ENCODE peak calls at places on chromosomes 5 and 9, in five cellular contexts. B is endothelial cell; P is CD8-positive, alpha-beta T cell; K is MCF 10A; H is WTC11. T is an unnamed sample.

GRCh38 chr5:137279631-137280236 is 219.4 kb downstream of the SPOCK1 start:
- DNase-seq in B (no peak), P (no peak), K (no peak), H (no peak), T (no peak)

GRCh38 chr9:132167192-132167591 is 5.3 kb downstream of the NTNG2 start:
- DNase-seq in B (no peak), P (no peak), K (no peak), H (no peak), T (no peak)

GRCh38 chr5:59772206-59772605 is 121.3 kb downstream of the PDE4D start:
- DNase-seq in B (no peak), P (no peak), K (no peak), H (no peak), T (no peak)

GRCh38 chr5:59525957-59526356 is 367.6 kb downstream of the PDE4D start:
- DNase-seq in B (no peak), P (no peak), K (no peak), H (no peak), T (no peak)

GRCh38 chr9:94139672-94140417 is 55.6 kb downstream of the PTPDC1 start:
- DNase-seq in B (no peak), P (no peak), K (peak), H (no peak), T (peak)

GRCh38 chr5:168870914-168871313 is 291.7 kb upstream of the PANK3 start:
- DNase-seq in B (no peak), P (no peak), K (no peak), H (no peak), T (no peak)

GRCh38 chr9:80285325-80285724 is 713.6 kb downstream of the TLE4 start:
- DNase-seq in B (no peak), P (no peak), K (peak), H (peak), T (peak)

GRCh38 chr5:107869459-107870115 is 198.8 kb upstream of the EFNA5 start:
- DNase-seq in B (no peak), P (no peak), K (peak), H (no peak), T (peak)

GRCh38 chr5:92560698-92561361 is 1020.2 kb downstream of the NR2F1-AS1 start:
- DNase-seq in B (no peak), P (no peak), K (no peak), H (no peak), T (no peak)

GRCh38 chr9:80485420-80485819 is 913.7 kb downstream of the TLE4 start:
- DNase-seq in B (no peak), P (no peak), K (peak), H (no peak), T (no peak)

GRCh38 chr5:125367702-125368101 is 621.3 kb upstream of the ZNF608 start:
- DNase-seq in B (no peak), P (no peak), K (no peak), H (no peak), T (no peak)

GRCh38 chr5:142904421-142904820 is 134.2 kb downstream of the ARHGAP26 start:
- DNase-seq in B (no peak), P (no peak), K (peak), H (no peak), T (peak)

DNA sequence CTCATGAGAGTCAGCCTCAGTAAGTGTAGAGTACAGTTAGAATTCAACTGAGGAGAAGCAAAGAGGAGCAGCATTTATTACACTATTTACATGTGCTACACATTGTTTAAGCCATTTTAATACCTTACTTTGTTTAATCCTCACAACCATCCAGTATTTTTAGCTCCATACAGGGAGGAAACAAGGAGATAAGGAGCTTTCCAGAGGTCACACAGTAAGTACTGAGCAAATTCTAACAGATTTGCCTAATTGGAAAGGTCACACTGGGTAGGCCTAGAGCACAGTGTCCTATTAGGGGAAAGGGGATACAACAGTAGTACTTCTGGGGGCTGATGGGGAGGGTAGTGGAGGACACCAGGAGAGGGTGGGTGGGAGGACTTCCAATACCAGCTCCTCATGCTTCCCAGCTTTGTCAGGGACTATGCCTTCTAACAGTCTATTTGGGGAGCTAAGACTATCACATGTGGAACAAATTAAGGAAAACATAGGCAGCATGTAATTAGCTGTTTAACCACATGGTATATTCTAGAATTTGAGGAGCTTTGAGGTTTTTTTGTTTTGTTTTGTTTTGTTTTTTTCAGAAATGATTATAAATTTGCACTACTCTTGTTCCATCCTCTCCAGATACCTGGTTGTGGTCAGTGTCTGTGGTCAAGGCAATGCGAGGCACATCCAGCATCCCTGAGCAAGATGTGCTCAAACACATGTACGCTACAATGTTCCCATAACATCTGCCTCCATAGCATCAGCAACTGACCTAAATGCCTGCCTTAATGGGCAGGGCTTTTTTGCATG is 96.0 kb upstream of the SLC12A2 start:
- DNase-seq in B (no peak), P (no peak), K (no peak), H (no peak), T (no peak)
- TF ChIP-seq CTCF in B (no peak), P (no peak), K (no peak), H (no peak), T (no peak)

DNA sequence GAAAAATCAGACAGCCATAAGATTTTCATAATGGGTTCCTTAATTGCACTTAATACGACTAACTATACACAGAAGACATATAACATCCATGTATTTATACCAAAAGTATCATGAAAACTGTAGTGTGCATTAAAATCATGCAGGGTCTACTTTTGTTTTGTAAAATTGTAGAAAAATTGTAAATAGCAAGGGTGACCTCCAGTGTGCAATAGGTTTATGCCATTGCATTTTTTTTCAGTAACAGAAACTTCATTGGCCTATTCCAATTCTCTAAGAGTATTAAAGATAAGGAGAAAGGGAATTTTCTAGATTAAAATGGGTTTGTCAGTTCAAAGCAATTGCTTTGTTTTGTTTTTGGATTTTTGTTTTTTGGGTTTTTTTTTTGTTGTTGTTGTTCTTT is 307.5 kb downstream of the KIAA0825 start:
- DNase-seq in B (no peak), P (no peak), K (no peak), H (no peak), T (no peak)
- TF ChIP-seq CTCF in B (no peak), P (no peak), K (no peak), H (no peak), T (peak)

GRCh38 chr5:157575096-157575872 is at the start of gene ADAM19:
- DNase-seq in B (peak), P (peak), K (peak), H (peak), T (peak)
- TF ChIP-seq CTCF in B (no peak), P (no peak), K (no peak), H (no peak), T (no peak)

GRCh38 chr5:21391506-21391905 is 1403.5 kb upstream of the CDH18 start:
- DNase-seq in B (no peak), P (no peak), K (peak), H (no peak), T (no peak)
- TF ChIP-seq CTCF in B (no peak), P (no peak), K (peak), H (no peak), T (no peak)

GRCh38 chr9:82104252-82104651 is 115.7 kb downstream of the SPATA31D1 start:
- DNase-seq in B (no peak), P (no peak), K (no peak), H (no peak), T (no peak)

GRCh38 chr9:82108881-82109280 is 120.3 kb downstream of the SPATA31D1 start:
- DNase-seq in B (no peak), P (no peak), K (no peak), H (no peak), T (no peak)

GRCh38 chr9:82108474-82108873 is 119.9 kb downstream of the SPATA31D1 start:
- DNase-seq in B (no peak), P (no peak), K (no peak), H (no peak), T (no peak)

GRCh38 chr9:82106536-82106935 is 118.0 kb downstream of the SPATA31D1 start:
- DNase-seq in B (no peak), P (no peak), K (no peak), H (no peak), T (no peak)

DNA sequence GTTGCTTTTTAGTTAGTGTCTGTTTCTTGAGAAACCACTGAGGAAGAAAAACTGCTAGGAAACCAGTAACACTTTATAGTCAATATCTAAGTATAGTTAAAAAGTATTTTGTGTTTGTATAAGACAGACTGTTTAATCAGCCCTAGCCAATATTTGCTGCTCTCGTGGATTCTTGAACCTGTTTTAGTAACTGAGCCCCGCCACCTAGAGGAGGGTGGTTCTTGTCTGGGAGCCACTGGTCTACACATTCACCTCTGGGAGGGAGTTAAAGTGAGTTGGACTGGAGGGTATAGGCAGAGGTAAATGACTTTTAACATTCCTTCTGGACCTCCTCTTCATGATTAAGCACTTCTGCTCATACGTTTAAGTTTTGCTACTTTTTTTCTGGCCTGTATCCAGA is 117.2 kb downstream of the SPATA31D1 start:
- DNase-seq in B (no peak), P (no peak), K (peak), H (no peak), T (no peak)
- TF ChIP-seq CTCF in B (no peak), P (no peak), K (no peak), H (no peak), T (no peak)

GRCh38 chr9:5441043-5441442 is 3.3 kb upstream of the PLGRKT start:
- DNase-seq in B (no peak), P (no peak), K (peak), H (no peak), T (no peak)
- TF ChIP-seq CTCF in B (no peak), P (no peak), K (no peak), H (no peak), T (no peak)

DNA sequence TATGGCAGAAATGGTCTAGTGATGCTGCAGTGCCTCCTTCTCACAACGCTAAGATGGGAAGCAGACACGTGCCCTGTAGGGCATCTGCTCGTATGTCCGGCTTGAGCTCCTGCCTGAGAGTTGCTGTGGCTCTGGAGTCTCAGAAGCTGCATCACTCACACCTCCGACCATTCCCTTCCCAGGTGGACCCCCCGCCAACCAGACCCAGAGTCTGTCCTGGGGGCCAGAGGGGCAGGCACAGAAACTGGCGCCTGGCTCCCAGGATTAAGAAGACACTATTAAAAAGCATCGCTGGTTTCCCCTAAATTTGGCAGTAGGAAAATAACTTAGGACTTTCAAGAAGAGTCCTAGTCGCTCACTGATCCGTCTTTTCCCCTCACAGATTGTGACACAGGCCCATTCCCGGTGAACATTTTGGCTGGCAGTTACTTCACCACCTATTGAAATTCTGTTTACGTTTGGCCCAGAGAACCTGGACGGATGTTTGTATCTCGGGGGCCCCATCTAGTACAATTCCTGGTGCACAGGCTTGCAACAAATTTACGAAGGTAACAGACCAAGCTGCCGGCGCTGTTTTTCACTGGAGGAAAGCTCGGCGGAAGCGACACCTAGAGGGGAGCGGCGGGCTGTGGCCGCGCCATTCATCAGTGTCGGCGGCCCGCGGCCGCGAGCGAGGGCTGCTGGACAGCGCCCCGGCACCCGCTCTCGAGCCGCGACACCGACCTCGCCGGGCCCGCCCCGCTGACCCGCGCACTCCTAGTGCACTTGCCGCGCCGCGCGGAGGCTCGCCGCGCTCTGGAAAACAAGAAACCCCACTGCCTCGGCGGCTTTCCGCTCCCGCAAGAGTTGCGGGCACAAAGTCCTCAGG is 1.6 kb downstream of the FSTL4 start:
- DNase-seq in B (peak), P (no peak), K (peak), H (peak), T (peak)
- TF ChIP-seq CTCF in B (no peak), P (no peak), K (no peak), H (peak), T (peak)

DNA sequence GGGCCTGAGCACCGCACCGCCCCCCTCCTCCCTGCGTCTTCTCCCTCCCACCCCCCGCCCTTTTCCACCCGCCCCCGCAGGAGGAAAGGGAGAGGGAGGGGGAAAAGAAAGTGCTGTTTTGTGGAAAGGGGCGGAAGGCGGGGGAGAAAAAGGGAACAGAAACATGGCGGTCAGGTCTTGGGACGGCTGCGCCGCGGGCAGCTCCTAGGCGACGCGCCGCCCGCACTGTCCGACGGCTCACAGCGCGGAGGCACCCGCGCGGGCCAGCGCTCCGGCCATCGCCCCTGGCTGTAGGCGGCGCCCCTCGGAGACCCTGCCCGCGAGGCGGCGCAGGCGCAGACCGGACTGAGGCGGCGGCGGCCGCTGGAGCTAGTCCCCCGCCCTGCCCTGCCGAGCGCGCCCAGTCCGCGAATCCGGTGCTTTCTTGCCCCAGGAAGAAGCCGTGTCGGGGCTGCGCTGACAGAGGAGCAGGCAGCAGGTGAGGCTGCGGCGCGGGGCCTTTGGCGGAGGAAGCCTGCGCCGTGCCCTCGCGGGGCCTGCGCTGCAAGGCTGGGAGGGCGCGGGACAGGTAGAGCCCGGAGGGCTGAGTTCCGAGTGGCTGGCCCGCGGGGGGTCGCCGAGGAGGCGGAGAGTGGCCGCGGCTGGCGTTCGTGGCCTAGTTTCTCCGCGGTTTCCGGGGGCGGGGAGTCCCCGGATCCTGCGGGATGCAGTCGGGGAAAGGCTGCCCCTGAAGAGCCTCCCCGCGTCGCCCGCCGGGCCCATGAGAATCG is at the start of gene DENND4C:
- DNase-seq in B (peak), P (peak), K (peak), H (peak), T (peak)
- TF ChIP-seq CTCF in B (no peak), P (no peak), K (no peak), H (no peak), T (peak)

T was measured in RWPE1.